ENCODE peak calls at places on chromosomes 12 and 14, in seven cellular contexts. One of them, this sample, is unnamed.

GRCh38 chr14:53537421-53538315 is 384.5 kb upstream of the DDHD1 start:
- DNase-seq in left lung: no peak
- DNase-seq in lower lobe of right lung: no peak
- DNase-seq in adrenal gland: no peak
- DNase-seq in tibial nerve: no peak
- DNase-seq in CD8-positive, alpha-beta T cell: no peak
- DNase-seq in gastrocnemius medialis: no peak
- DNase-seq in this sample: no peak

GRCh38 chr12:72207094-72207493 is 65.1 kb upstream of the TRHDE start:
- DNase-seq in left lung: no peak
- DNase-seq in lower lobe of right lung: no peak
- DNase-seq in adrenal gland: no peak
- DNase-seq in tibial nerve: no peak
- DNase-seq in CD8-positive, alpha-beta T cell: no peak
- DNase-seq in gastrocnemius medialis: no peak
- DNase-seq in this sample: no peak

GRCh38 chr14:83744901-83745300 is 1785.0 kb upstream of the FLRT2 start:
- DNase-seq in left lung: no peak
- DNase-seq in lower lobe of right lung: no peak
- DNase-seq in adrenal gland: no peak
- DNase-seq in tibial nerve: no peak
- DNase-seq in CD8-positive, alpha-beta T cell: no peak
- DNase-seq in gastrocnemius medialis: no peak
- DNase-seq in this sample: no peak

GRCh38 chr14:93975791-93976476 is 436 bp downstream of the ASB2 start:
- DNase-seq in left lung: no peak
- DNase-seq in lower lobe of right lung: no peak
- DNase-seq in adrenal gland: no peak
- DNase-seq in tibial nerve: no peak
- DNase-seq in CD8-positive, alpha-beta T cell: no peak
- DNase-seq in gastrocnemius medialis: no peak
- DNase-seq in this sample: no peak

GRCh38 chr12:132389526-132390286 is 60.3 kb upstream of the GALNT9 start:
- DNase-seq in left lung: no peak
- DNase-seq in lower lobe of right lung: no peak
- DNase-seq in adrenal gland: no peak
- DNase-seq in tibial nerve: no peak
- DNase-seq in CD8-positive, alpha-beta T cell: no peak
- DNase-seq in gastrocnemius medialis: no peak
- DNase-seq in this sample: no peak

GRCh38 chr12:77617818-77618217 is 212.9 kb upstream of the NAV3 start:
- DNase-seq in left lung: no peak
- DNase-seq in lower lobe of right lung: no peak
- DNase-seq in adrenal gland: no peak
- DNase-seq in tibial nerve: no peak
- DNase-seq in CD8-positive, alpha-beta T cell: no peak
- DNase-seq in gastrocnemius medialis: no peak
- DNase-seq in this sample: no peak

GRCh38 chr12:51923506-51924365 is 16.4 kb downstream of the ACVRL1 start:
- DNase-seq in left lung: peak; percentile 94
- DNase-seq in lower lobe of right lung: peak; percentile 77
- DNase-seq in adrenal gland: peak; percentile 51
- DNase-seq in tibial nerve: peak; percentile 60
- DNase-seq in CD8-positive, alpha-beta T cell: peak; percentile 62
- DNase-seq in gastrocnemius medialis: peak; percentile 21
- DNase-seq in this sample: no peak

GRCh38 chr12:18428416-18428815 is 167.1 kb downstream of the PIK3C2G start:
- DNase-seq in left lung: no peak
- DNase-seq in lower lobe of right lung: no peak
- DNase-seq in adrenal gland: no peak
- DNase-seq in tibial nerve: no peak
- DNase-seq in CD8-positive, alpha-beta T cell: no peak
- DNase-seq in gastrocnemius medialis: no peak
- DNase-seq in this sample: no peak

GRCh38 chr14:58725226-58725625 is 87.5 kb downstream of the DACT1 start:
- DNase-seq in left lung: no peak
- DNase-seq in lower lobe of right lung: no peak
- DNase-seq in adrenal gland: no peak
- DNase-seq in tibial nerve: no peak
- DNase-seq in CD8-positive, alpha-beta T cell: no peak
- DNase-seq in gastrocnemius medialis: no peak
- DNase-seq in this sample: no peak

GRCh38 chr12:112752298-112752697 is 39.2 kb upstream of the RPH3A start:
- DNase-seq in left lung: no peak
- DNase-seq in lower lobe of right lung: no peak
- DNase-seq in adrenal gland: no peak
- DNase-seq in tibial nerve: no peak
- DNase-seq in CD8-positive, alpha-beta T cell: no peak
- DNase-seq in gastrocnemius medialis: no peak
- DNase-seq in this sample: no peak

GRCh38 chr12:50764116-50764860 is 387 bp downstream of the ATF1 start:
- DNase-seq in left lung: peak; percentile 91
- DNase-seq in lower lobe of right lung: peak; percentile 69
- DNase-seq in adrenal gland: peak; percentile 60
- DNase-seq in tibial nerve: no peak
- DNase-seq in CD8-positive, alpha-beta T cell: peak; percentile 83
- DNase-seq in gastrocnemius medialis: no peak
- DNase-seq in this sample: no peak

GRCh38 chr12:89770391-89770790 is 61.8 kb upstream of the ATP2B1 start:
- DNase-seq in left lung: no peak
- DNase-seq in lower lobe of right lung: no peak
- DNase-seq in adrenal gland: no peak
- DNase-seq in tibial nerve: no peak
- DNase-seq in CD8-positive, alpha-beta T cell: no peak
- DNase-seq in gastrocnemius medialis: no peak
- DNase-seq in this sample: no peak

GRCh38 chr14:76904100-76904739 is 78.0 kb downstream of the LRRC74A start:
- DNase-seq in left lung: no peak
- DNase-seq in lower lobe of right lung: no peak
- DNase-seq in adrenal gland: peak; percentile 79
- DNase-seq in tibial nerve: no peak
- DNase-seq in CD8-positive, alpha-beta T cell: no peak
- DNase-seq in gastrocnemius medialis: no peak
- DNase-seq in this sample: no peak

GRCh38 chr12:62647586-62647985 is 181.0 kb downstream of the MON2 start:
- DNase-seq in left lung: peak; percentile 78
- DNase-seq in lower lobe of right lung: no peak
- DNase-seq in adrenal gland: peak; percentile 42
- DNase-seq in tibial nerve: peak; percentile 33
- DNase-seq in CD8-positive, alpha-beta T cell: no peak
- DNase-seq in gastrocnemius medialis: no peak
- DNase-seq in this sample: no peak

DNA sequence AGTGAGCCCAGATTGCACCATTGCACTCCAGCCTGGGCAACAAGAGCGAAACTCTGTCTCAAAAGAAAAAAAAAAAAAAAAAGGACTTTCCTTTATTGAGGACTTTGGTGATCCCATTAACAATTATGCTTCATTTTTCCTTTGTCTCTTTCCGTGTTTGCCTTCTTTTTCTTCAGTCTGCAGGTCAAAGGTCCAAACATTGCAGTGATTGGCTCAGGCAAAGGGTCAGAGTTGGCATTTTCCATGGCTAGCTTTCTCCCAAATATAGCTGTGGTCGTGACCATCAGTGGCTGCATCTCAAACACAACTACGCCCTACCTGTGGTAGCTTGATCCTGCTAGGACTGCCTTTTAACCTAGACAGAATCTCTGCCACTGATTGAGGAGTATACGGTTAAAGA is 7.0 kb upstream of the DNAL1 start:
- DNase-seq in left lung: no peak
- DNase-seq in lower lobe of right lung: no peak
- DNase-seq in adrenal gland: no peak
- DNase-seq in tibial nerve: no peak
- DNase-seq in CD8-positive, alpha-beta T cell: no peak
- DNase-seq in gastrocnemius medialis: no peak
- DNase-seq in this sample: no peak
- H3K27ac ChIP-seq in left lung: no peak overlapping the region
- H3K27ac ChIP-seq in lower lobe of right lung: no peak overlapping the region
- H3K27ac ChIP-seq in adrenal gland: no peak overlapping the region
- H3K27ac ChIP-seq in tibial nerve: no peak overlapping the region
- H3K27ac ChIP-seq in CD8-positive, alpha-beta T cell: no peak overlapping the region
- H3K27ac ChIP-seq in gastrocnemius medialis: no peak overlapping the region
- H3K27ac ChIP-seq in this sample: no peak overlapping the region

GRCh38 chr12:116502141-116502725 is 56.9 kb upstream of the MAP1LC3B2 start:
- DNase-seq in left lung: no peak
- DNase-seq in lower lobe of right lung: no peak
- DNase-seq in adrenal gland: no peak
- DNase-seq in tibial nerve: no peak
- DNase-seq in CD8-positive, alpha-beta T cell: no peak
- DNase-seq in gastrocnemius medialis: no peak
- DNase-seq in this sample: no peak
- H3K27ac ChIP-seq in left lung: no peak overlapping the region
- H3K27ac ChIP-seq in lower lobe of right lung: no peak overlapping the region
- H3K27ac ChIP-seq in adrenal gland: no peak overlapping the region
- H3K27ac ChIP-seq in tibial nerve: no peak overlapping the region
- H3K27ac ChIP-seq in CD8-positive, alpha-beta T cell: no peak overlapping the region
- H3K27ac ChIP-seq in gastrocnemius medialis: no peak overlapping the region
- H3K27ac ChIP-seq in this sample: no peak overlapping the region

GRCh38 chr12:12887471-12887870 is 3.9 kb upstream of the GPRC5A start:
- DNase-seq in left lung: no peak
- DNase-seq in lower lobe of right lung: no peak
- DNase-seq in adrenal gland: no peak
- DNase-seq in tibial nerve: no peak
- DNase-seq in CD8-positive, alpha-beta T cell: no peak
- DNase-seq in gastrocnemius medialis: no peak
- DNase-seq in this sample: no peak
- H3K27ac ChIP-seq in left lung: no peak overlapping the region
- H3K27ac ChIP-seq in lower lobe of right lung: no peak overlapping the region
- H3K27ac ChIP-seq in adrenal gland: no peak overlapping the region
- H3K27ac ChIP-seq in tibial nerve: no peak overlapping the region
- H3K27ac ChIP-seq in CD8-positive, alpha-beta T cell: no peak overlapping the region
- H3K27ac ChIP-seq in gastrocnemius medialis: no peak overlapping the region
- H3K27ac ChIP-seq in this sample: no peak overlapping the region

DNA sequence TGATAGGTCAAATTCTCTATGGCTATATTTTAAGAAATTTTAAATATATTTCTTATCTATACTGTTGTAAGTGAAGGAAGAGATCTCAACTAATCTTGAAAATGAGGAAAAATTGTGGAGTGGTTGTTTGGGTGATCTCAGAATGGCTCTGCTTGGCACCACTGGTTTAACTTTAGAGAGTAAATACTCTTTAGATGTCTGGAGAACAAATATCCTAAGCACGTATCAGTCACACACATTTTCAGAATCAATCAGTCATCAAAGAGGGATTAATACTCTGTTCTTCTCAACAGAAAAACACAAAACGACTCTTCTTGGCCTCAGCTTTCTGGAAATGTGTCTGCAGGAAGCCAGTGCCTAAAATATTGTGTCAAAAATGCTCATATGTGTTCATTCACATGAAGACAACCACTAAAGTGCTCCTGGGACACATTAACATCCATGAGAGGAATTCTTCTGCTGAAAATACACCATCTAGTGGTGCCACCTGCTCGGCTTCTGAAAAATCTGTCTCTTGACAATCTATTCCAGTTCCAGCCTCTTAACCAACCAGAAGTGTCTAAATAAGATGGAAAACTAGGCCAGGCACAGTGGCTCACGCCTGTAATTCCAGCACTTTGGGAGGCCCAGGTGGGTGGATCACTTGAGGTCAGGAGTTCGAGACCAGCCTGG is 81.1 kb upstream of the CCDC198 start:
- DNase-seq in left lung: no peak
- DNase-seq in lower lobe of right lung: no peak
- DNase-seq in adrenal gland: no peak
- DNase-seq in tibial nerve: no peak
- DNase-seq in CD8-positive, alpha-beta T cell: no peak
- DNase-seq in gastrocnemius medialis: no peak
- DNase-seq in this sample: no peak
- H3K27ac ChIP-seq in left lung: no peak overlapping the region
- H3K27ac ChIP-seq in lower lobe of right lung: no peak overlapping the region
- H3K27ac ChIP-seq in adrenal gland: no peak overlapping the region
- H3K27ac ChIP-seq in tibial nerve: no peak overlapping the region
- H3K27ac ChIP-seq in CD8-positive, alpha-beta T cell: no peak overlapping the region
- H3K27ac ChIP-seq in gastrocnemius medialis: no peak overlapping the region
- H3K27ac ChIP-seq in this sample: no peak overlapping the region

GRCh38 chr14:50600849-50601248 is 40.9 kb downstream of the ATL1 start:
- DNase-seq in left lung: no peak
- DNase-seq in lower lobe of right lung: no peak
- DNase-seq in adrenal gland: no peak
- DNase-seq in tibial nerve: no peak
- DNase-seq in CD8-positive, alpha-beta T cell: no peak
- DNase-seq in gastrocnemius medialis: no peak
- DNase-seq in this sample: no peak

GRCh38 chr14:50605776-50606175 is 45.8 kb downstream of the ATL1 start:
- DNase-seq in left lung: no peak
- DNase-seq in lower lobe of right lung: no peak
- DNase-seq in adrenal gland: no peak
- DNase-seq in tibial nerve: no peak
- DNase-seq in CD8-positive, alpha-beta T cell: no peak
- DNase-seq in gastrocnemius medialis: no peak
- DNase-seq in this sample: no peak

GRCh38 chr14:50602035-50602434 is 42.1 kb downstream of the ATL1 start:
- DNase-seq in left lung: no peak
- DNase-seq in lower lobe of right lung: no peak
- DNase-seq in adrenal gland: no peak
- DNase-seq in tibial nerve: no peak
- DNase-seq in CD8-positive, alpha-beta T cell: no peak
- DNase-seq in gastrocnemius medialis: no peak
- DNase-seq in this sample: no peak

GRCh38 chr14:50601405-50601804 is 41.5 kb downstream of the ATL1 start:
- DNase-seq in left lung: no peak
- DNase-seq in lower lobe of right lung: no peak
- DNase-seq in adrenal gland: no peak
- DNase-seq in tibial nerve: no peak
- DNase-seq in CD8-positive, alpha-beta T cell: no peak
- DNase-seq in gastrocnemius medialis: no peak
- DNase-seq in this sample: no peak

DNA sequence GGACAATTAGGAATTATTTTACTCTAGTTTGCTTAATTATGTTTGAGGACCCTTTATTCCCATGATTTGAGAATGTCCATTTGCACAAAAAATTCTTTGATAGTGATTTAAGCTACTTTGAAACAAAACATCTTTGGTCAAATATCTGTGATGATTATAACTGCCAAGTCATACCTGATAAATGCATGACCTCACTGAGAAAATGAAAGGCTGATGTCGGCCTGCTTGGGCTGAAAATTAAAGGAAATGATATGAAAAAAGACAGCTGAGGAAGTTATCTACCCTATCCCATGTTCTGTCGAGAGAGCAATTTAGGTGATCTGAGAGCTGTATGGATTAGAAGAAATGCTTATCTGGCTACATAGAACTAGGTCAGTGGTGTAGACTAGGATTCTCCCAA is 43.6 kb downstream of the ATL1 start:
- DNase-seq in left lung: no peak
- DNase-seq in lower lobe of right lung: no peak
- DNase-seq in adrenal gland: no peak
- DNase-seq in tibial nerve: no peak
- DNase-seq in CD8-positive, alpha-beta T cell: no peak
- DNase-seq in gastrocnemius medialis: no peak
- DNase-seq in this sample: no peak
- H3K27ac ChIP-seq in left lung: no peak overlapping the region
- H3K27ac ChIP-seq in lower lobe of right lung: no peak overlapping the region
- H3K27ac ChIP-seq in adrenal gland: no peak overlapping the region
- H3K27ac ChIP-seq in tibial nerve: no peak overlapping the region
- H3K27ac ChIP-seq in CD8-positive, alpha-beta T cell: no peak overlapping the region
- H3K27ac ChIP-seq in gastrocnemius medialis: no peak overlapping the region
- H3K27ac ChIP-seq in this sample: no peak overlapping the region